ENCODE peak calls at places on chromosomes 4 and X, in five cellular contexts. X is ACHN, G is substantia nigra, H is HFF-Myc, W is HL-60. K is an unnamed sample.

GRCh38 chrX:40062525-40063193 is 35.1 kb downstream of the BCOR start:
- DNase-seq in W (no peak), H (no peak), G (no peak), X (no peak), K (no peak)

GRCh38 chr4:170079981-170080380 is 9.8 kb downstream of the AADAT start:
- DNase-seq in H (no peak), G (no peak), X (no peak), W (no peak), K (no peak)

GRCh38 chr4:180560896-180561295 is 1682.3 kb upstream of the TENM3 start:
- DNase-seq in X (no peak), G (no peak), H (no peak), W (no peak), K (no peak)

GRCh38 chr4:66899422-66900065 is 645.8 kb downstream of the CENPC start:
- DNase-seq in H (no peak), G (no peak), W (no peak), X (no peak), K (no peak)

GRCh38 chr4:47043821-47044220 is 12.5 kb downstream of the GABRB1 start:
- DNase-seq in X (no peak), W (no peak), H (no peak), G (no peak), K (no peak)

GRCh38 chrX:38216642-38217041 is 4.0 kb downstream of the SRPX start:
- DNase-seq in H (no peak), W (no peak), X (no peak), G (no peak), K (no peak)

GRCh38 chr4:4260185-4260751 is 12.2 kb upstream of the TMEM128 start:
- DNase-seq in X (peak), G (no peak), H (peak), W (no peak), K (peak)

GRCh38 chrX:123989235-123989634 is 27.7 kb downstream of the STAG2 start:
- DNase-seq in W (no peak), G (no peak), X (no peak), H (no peak), K (no peak)

GRCh38 chrX:111511477-111511876 is at the start of gene SERTM2:
- DNase-seq in X (peak), G (no peak), W (no peak), H (no peak), K (no peak)

GRCh38 chr4:172683016-172683415 is 485.6 kb upstream of the GALNT7 start:
- DNase-seq in W (no peak), G (no peak), X (no peak), H (no peak), K (no peak)

GRCh38 chrX:69151898-69152297 is 13.4 kb downstream of the PJA1 start:
- DNase-seq in X (no peak), H (no peak), W (no peak), G (no peak), K (no peak)

GRCh38 chr4:75722417-75722816 is 2.0 kb upstream of the USO1 start:
- DNase-seq in W (no peak), G (no peak), X (no peak), H (no peak), K (no peak)

GRCh38 chrX:23668335-23668734 is 1.0 kb downstream of the PRDX4 start:
- DNase-seq in H (no peak), X (no peak), W (no peak), G (no peak), K (no peak)

GRCh38 chr4:126899382-126899801 is 733.4 kb upstream of the INTU start:
- DNase-seq in H (no peak), X (no peak), G (no peak), W (no peak), K (no peak)

GRCh38 chr4:1116837-1117236 is 3.5 kb upstream of the RNF212 start:
- DNase-seq in X (peak), G (no peak), H (no peak), W (no peak), K (no peak)

GRCh38 chr4:153541426-153542096 is 75.4 kb downstream of the TMEM131L start:
- DNase-seq in G (no peak), W (no peak), H (peak), X (peak), K (no peak)

GRCh38 chrX:2631743-2632532 is 59.2 kb upstream of the CD99 start:
- DNase-seq in X (no peak), H (no peak), G (no peak), W (peak), K (no peak)

GRCh38 chr4:58658701-58659100 is 1548.5 kb upstream of the IGFBP7 start:
- DNase-seq in H (no peak), W (no peak), X (no peak), G (no peak), K (no peak)